ENCODE peak calls at places on chromosomes 5 and 9, in four cellular contexts. E is HEK293T, U is K562, N is HepG2. V is an unnamed sample.

GRCh38 chr5:137629646-137630045 is 106.2 kb downstream of the KLHL3 start:
- DNase-seq in E (peak), U (peak), N (peak), V (peak)

GRCh38 chr5:146909496-146910068 is 31.0 kb upstream of the PPP2R2B start:
- DNase-seq in E (no peak), U (no peak), N (no peak), V (no peak)

GRCh38 chr9:137222190-137223077 is at the start of gene RNF208:
- DNase-seq in E (no peak), U (no peak), N (no peak), V (peak)

GRCh38 chr9:125296843-125297372 is 35.3 kb downstream of the GAPVD1 start:
- DNase-seq in E (no peak), U (no peak), N (peak), V (no peak)

GRCh38 chr9:37948417-37948980 is 44.6 kb upstream of the SLC25A51 start:
- DNase-seq in E (no peak), U (no peak), N (no peak), V (no peak)

GRCh38 chr5:6810641-6811405 is 97.6 kb downstream of the TENT4A start:
- DNase-seq in E (no peak), U (no peak), N (no peak), V (no peak)

GRCh38 chr5:149911031-149911430 is 33.6 kb downstream of the PDE6A start:
- DNase-seq in E (no peak), U (no peak), N (no peak), V (no peak)

GRCh38 chr9:37967272-37967581 is 63.3 kb upstream of the SLC25A51 start:
- DNase-seq in E (no peak), U (no peak), N (no peak), V (no peak)

GRCh38 chr9:69822091-69822750 is 1.6 kb downstream of the CFAP95 start:
- DNase-seq in E (peak), U (no peak), N (no peak), V (no peak)

GRCh38 chr9:129336130-129336528 is 158.1 kb upstream of the IER5L start:
- DNase-seq in E (no peak), U (no peak), N (no peak), V (no peak)

GRCh38 chr9:99369327-99369722 is 147.2 kb downstream of the SEC61B start:
- DNase-seq in E (no peak), U (no peak), N (no peak), V (no peak)

GRCh38 chr5:66223637-66224036 is 79.5 kb downstream of the SREK1 start:
- DNase-seq in E (peak), U (peak), N (no peak), V (peak)

GRCh38 chr9:14823800-14824199 is 86.4 kb downstream of the FREM1 start:
- DNase-seq in E (no peak), U (no peak), N (no peak), V (no peak)

GRCh38 chr5:15500326-15500958 is 462 bp downstream of the FBXL7 start:
- DNase-seq in E (peak), U (no peak), N (no peak), V (peak)

GRCh38 chr9:70484232-70485130 is 70.0 kb upstream of the KLF9 start:
- DNase-seq in E (peak), U (peak), N (peak), V (peak)

GRCh38 chr9:37025381-37026084 is 8.5 kb downstream of the PAX5 start:
- DNase-seq in E (no peak), U (no peak), N (no peak), V (no peak)

GRCh38 chr9:115353681-115354080 is 235.7 kb upstream of the TNC start:
- DNase-seq in E (no peak), U (no peak), N (no peak), V (no peak)

GRCh38 chr5:150256416-150257064 is 33.0 kb downstream of the CAMK2A start:
- DNase-seq in E (no peak), U (peak), N (peak), V (peak)

DNA sequence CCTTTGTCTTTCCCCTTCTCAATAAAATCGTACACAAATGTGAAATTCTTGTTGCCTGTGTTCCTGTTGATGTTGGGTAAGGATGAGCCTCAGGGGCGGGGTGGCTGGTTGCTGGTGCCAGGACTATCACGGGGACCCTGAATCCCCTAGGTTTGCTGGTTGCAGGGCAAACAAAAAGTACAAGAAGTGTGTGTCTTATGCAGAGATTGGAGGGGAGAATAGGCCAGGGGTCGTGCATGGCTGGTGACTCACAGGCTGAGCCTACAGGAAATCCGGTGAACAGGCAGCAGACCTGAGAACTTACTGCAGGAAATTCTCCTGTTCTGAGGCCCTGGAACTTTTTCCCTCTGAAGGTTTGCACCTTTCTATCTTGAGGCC is 5.5 kb downstream of the ANXA2R start:
- DNase-seq in E (no peak), U (no peak), N (no peak), V (no peak)
- TF ChIP-seq ELF4 in E (no peak), U (no peak), N (no peak), V (no peak)

DNA sequence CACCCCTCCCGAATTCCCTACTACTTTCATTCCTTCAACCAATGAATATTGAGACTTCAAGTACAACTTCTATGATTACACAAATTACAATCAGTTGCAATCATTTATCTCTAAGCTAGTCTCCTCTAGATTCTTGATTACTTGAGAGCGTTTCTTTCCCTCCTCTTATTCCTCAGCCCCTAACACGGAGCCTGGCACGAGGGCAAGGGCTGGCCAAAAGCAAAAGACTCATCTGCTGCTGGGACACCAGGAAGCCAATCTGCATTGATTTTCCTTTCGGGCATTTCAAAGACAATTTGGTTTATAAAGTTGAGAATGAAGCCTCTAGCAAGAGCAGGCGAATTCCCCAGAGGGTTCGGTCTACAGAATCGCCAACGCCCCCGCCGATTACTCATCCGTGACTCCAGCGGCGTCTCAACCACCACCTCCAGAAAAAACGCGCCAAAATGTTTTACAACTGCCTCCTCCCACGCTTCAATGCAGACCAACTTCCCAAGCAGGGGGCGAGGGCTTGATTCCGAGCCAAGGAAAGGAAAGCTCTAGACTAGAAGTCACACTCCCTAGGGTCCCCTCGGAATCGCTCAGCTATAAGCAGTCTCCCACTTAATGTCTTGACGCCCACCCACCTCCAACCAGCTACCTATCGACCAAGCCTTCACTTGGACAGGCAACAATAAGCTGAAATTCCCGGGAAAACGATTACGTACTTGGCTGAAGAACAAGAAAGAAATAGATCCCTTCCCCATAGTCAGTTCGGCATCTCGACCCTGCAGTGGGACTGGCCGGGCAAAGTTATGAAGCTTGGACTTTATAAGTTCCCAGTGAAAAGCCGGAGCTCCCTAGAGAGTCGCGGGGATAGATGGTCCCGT is 1.4 kb downstream of the PCSK1 start:
- DNase-seq in E (no peak), U (peak), N (no peak), V (peak)
- TF ChIP-seq ELF4 in E (no peak), U (no peak), N (no peak), V (no peak)

DNA sequence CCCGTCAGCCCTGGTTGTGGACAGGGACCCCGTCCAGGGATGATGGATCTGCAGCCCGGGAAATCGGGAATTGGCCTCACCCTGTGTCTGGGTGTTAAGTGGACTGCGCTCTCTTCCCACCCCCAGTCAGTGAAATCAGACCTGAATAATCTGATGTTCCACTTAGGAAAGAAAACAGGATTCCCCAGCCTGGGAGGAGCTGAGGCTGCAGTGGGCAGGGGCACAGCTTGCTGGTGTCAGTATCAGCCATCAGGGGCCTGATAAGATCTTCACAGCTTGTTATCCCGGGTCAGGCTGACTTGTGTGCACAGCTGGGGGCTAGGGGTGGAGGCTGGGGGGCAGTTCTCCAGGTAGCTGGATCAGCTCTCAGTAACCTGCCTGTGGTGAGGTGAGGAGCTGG is 29.1 kb downstream of the LMX1B start:
- DNase-seq in E (no peak), U (no peak), N (no peak), V (no peak)
- TF ChIP-seq ELF4 in E (no peak), U (no peak), N (no peak), V (no peak)

GRCh38 chr9:122498883-122499288 is 11.7 kb upstream of the OR1J2 start:
- DNase-seq in E (peak), U (peak), N (peak), V (peak)
- TF ChIP-seq ELF4 in E (no peak), U (no peak), N (no peak), V (no peak)

DNA sequence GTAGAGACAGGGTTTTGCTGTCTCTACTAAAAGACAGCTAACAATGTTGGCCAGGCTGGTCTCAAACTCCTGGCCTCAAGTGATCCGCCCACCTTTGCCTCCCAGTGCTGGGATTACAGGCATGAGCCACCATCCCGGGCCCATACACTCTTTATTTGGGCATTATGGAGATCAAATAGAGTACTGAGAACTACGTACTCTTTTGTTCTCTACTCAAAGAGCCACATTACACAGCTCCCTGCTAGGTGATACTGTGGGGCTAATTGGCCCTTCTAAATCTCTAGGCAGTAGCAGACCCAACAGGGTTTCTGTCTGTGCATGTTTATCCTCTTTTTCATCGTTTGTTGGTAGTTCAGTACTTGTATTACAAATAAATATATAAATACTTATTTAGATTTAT is 16.1 kb downstream of the CKMT2 start:
- DNase-seq in E (no peak), U (no peak), N (no peak), V (no peak)
- TF ChIP-seq ELF4 in E (no peak), U (no peak), N (no peak), V (no peak)

GRCh38 chr5:115494570-115495289 is 49.8 kb downstream of the FEM1C start:
- DNase-seq in E (no peak), U (no peak), N (no peak), V (no peak)
- TF ChIP-seq ELF4 in E (no peak), U (no peak), N (no peak), V (no peak)

GRCh38 chr5:79932510-79933504 is 58.3 kb downstream of the MTX3 start:
- DNase-seq in E (no peak), U (no peak), N (peak), V (no peak)

GRCh38 chr5:79934681-79935080 is 56.4 kb downstream of the MTX3 start:
- DNase-seq in E (no peak), U (no peak), N (no peak), V (no peak)

GRCh38 chr5:79938468-79938867 is 52.6 kb downstream of the MTX3 start:
- DNase-seq in E (no peak), U (no peak), N (no peak), V (no peak)

GRCh38 chr5:79935992-79936643 is 54.9 kb downstream of the MTX3 start:
- DNase-seq in E (no peak), U (no peak), N (no peak), V (no peak)

DNA sequence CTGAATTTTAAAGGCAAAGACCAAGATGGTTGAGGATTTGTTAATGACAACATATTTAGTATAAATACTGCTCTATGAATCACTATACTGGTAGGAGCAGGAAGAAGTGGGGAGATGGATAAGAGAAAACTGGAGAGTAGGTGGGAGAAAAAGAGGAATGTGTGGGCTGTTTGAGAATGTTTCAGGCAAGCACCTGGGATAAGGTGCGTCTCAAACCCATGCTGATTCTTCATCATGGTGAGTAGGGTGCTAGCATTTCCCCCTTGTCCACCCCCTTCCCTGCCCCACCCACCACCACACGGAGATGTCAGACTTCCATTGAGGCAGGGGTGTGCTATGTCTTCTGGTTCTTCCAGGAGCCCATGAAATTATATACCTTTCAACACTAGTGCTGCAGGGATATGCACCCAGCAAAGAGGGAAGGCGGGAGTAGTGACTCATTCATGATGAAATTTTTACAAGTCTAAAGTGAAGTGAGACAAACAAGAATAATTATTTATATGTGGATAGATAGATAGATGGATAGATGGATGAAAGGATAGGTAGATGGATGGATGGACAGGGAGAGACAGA is 54.3 kb downstream of the MTX3 start:
- DNase-seq in E (no peak), U (no peak), N (no peak), V (no peak)
- TF ChIP-seq ELF4 in E (no peak), U (no peak), N (no peak), V (no peak)

GRCh38 chr5:154966081-154966841 is 25.4 kb downstream of the MRPL22 start:
- DNase-seq in E (no peak), U (no peak), N (no peak), V (no peak)

GRCh38 chr5:154970759-154971158 is 29.9 kb downstream of the MRPL22 start:
- DNase-seq in E (no peak), U (no peak), N (peak), V (no peak)

GRCh38 chr5:154971501-154971900 is 30.6 kb downstream of the MRPL22 start:
- DNase-seq in E (no peak), U (no peak), N (no peak), V (no peak)

GRCh38 chr5:154968953-154969352 is 28.1 kb downstream of the MRPL22 start:
- DNase-seq in E (no peak), U (peak), N (no peak), V (no peak)

DNA sequence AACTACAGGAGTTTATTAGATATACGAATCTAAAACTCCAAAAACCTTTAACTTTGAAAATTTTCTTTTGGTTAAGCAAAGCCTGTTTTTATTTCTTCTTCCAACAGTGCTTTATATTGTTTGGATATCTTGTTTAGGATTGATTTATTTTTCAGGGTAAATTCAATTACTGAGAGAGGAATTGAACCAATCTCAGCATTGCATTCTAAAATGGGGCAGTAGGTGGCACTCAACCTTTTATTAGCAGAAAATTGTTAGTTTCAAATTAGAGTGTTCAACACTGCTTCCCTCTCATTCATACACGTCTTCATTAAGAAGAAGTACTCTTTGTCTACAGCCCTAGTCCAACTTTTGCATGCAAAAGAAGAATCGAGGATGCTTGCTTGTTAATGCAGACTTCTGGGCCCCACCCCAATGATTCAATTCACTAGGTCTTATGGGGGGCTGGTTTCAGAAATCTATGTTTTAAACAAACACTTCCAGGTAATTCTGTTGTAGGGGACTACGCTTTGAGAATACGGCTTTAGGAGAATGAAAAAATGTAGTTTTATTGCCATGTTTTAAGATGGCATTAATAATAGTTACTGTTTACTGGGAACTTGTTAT is 26.6 kb downstream of the MRPL22 start:
- DNase-seq in E (peak), U (no peak), N (no peak), V (no peak)
- TF ChIP-seq ELF4 in E (no peak), U (no peak), N (no peak), V (no peak)

DNA sequence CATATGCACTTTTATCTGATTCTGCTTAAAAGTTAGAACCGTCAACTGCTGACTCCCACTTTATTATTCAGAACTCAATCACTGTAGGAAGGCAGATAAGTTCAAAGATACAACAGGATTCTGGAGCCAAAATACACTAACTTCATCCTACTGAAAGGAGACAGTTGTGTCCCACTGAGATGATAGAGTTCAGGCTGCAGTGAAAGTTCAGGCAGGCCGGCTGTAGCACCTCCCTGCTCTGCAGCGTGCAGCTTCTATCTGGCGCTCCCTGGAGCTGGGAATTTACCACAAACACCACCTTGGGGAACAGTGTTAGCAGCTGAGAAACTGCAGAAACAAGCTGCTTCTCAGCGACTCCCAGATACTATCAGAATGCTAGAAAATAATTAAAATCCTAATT is 52.5 kb upstream of the CNTLN start:
- DNase-seq in E (peak), U (no peak), N (no peak), V (peak)
- TF ChIP-seq ELF4 in E (no peak), U (no peak), N (no peak), V (no peak)